ENCODE peak calls at places on chromosome 19, in four cellular contexts. J is stimulated activated CD8-positive, alpha-beta memory T cell treated with anti-CD3 and anti-CD28 coated beads, Interleukin-7, amount 100 ng/mL, for 4 hours; V is esophagus squamous epithelium; Y is G401. H is an unnamed sample.

GRCh38 chr19:54287456-54287855 is 6.5 kb upstream of the LILRB2 start:
- DNase-seq in Y (no peak), V (no peak), J (no peak), H (no peak)

GRCh38 chr19:41870401-41870873 is 6.6 kb upstream of the CD79A start:
- DNase-seq in V (no peak), J (no peak), Y (peak; percentile 53), H (no peak)

GRCh38 chr19:39398297-39398864 is 7.2 kb downstream of the MED29 start:
- DNase-seq in V (no peak), Y (no peak), J (no peak), H (no peak)

GRCh38 chr19:2199861-2200623 is 36.1 kb downstream of the PLEKHJ1 start:
- DNase-seq in V (no peak), J (no peak), Y (no peak), H (no peak)

GRCh38 chr19:39318071-39318470 is 2.6 kb downstream of the LRFN1 start:
- DNase-seq in J (no peak), Y (peak; percentile 37), V (no peak), H (no peak)

GRCh38 chr19:18058208-18059009 is 28.3 kb downstream of the IL12RB1 start:
- DNase-seq in V (peak; percentile 10), J (peak; percentile 60), Y (peak; percentile 57), H (no peak)

GRCh38 chr19:2977686-2978466 is 512 bp downstream of the TLE6 start:
- DNase-seq in Y (no peak), V (no peak), J (no peak), H (no peak)

GRCh38 chr19:46944123-46944718 is 75.4 kb upstream of the NPAS1 start:
- DNase-seq in J (no peak), V (no peak), Y (no peak), H (no peak)

GRCh38 chr19:11345122-11345752 is 831 bp downstream of the TMEM205 start:
- DNase-seq in J (no peak), Y (no peak), V (no peak), H (no peak)

GRCh38 chr19:38264486-38265212 is at the start of gene SPINT2:
- DNase-seq in J (peak; percentile 14), Y (no peak), V (no peak), H (no peak)

GRCh38 chr19:47512183-47512947 is 2.5 kb downstream of the NAPA start:
- DNase-seq in V (no peak), J (no peak), Y (no peak), H (no peak)

GRCh38 chr19:8036438-8037099 is 16.0 kb upstream of the CCL25 start:
- DNase-seq in V (no peak), J (no peak), Y (no peak), H (no peak)

GRCh38 chr19:49217382-49217781 is 59.8 kb downstream of the TRPM4 start:
- DNase-seq in Y (peak; percentile 29), V (no peak), J (no peak), H (no peak)

GRCh38 chr19:33429891-33430673 is 56.6 kb downstream of the CEBPG start:
- DNase-seq in Y (peak; percentile 51), J (no peak), V (no peak), H (no peak)

GRCh38 chr19:44745386-44745831 is 3.1 kb upstream of the BCL3 start:
- DNase-seq in V (no peak), Y (no peak), J (no peak), H (no peak)

GRCh38 chr19:42229263-42229854 is 9.2 kb downstream of the ZNF526 start:
- DNase-seq in V (no peak), J (no peak), Y (no peak), H (no peak)

GRCh38 chr19:27765912-27766725 is 1446.8 kb downstream of the UQCRFS1 start:
- DNase-seq in Y (peak; percentile 28), J (no peak), V (no peak), H (no peak)

GRCh38 chr19:4524808-4525562 is 6.7 kb upstream of the PLIN4 start:
- DNase-seq in V (no peak), Y (peak; percentile 30), J (peak; percentile 31), H (no peak)

GRCh38 chr19:55580628-55581144 is at the start of gene ZNF579:
- DNase-seq in V (no peak), J (peak; percentile 52), Y (peak; percentile 93), H (peak; percentile 52)

GRCh38 chr19:19213822-19214558 is 2.2 kb downstream of the NCAN start:
- DNase-seq in V (no peak), J (no peak), Y (no peak), H (no peak)

GRCh38 chr19:57231686-57232085 is 863 bp downstream of the AURKC start:
- DNase-seq in V (no peak), Y (no peak), J (no peak), H (no peak)

GRCh38 chr19:33472696-33473624 is 48.6 kb downstream of the PEPD start:
- DNase-seq in Y (peak; percentile 77), V (no peak), J (no peak), H (no peak)

GRCh38 chr19:47445937-47446402 is 25.7 kb downstream of the SLC8A2 start:
- DNase-seq in V (no peak), J (peak; percentile 76), Y (peak; percentile 92), H (no peak)

GRCh38 chr19:38429055-38429810 is 3.2 kb upstream of the RASGRP4 start:
- DNase-seq in V (no peak), J (no peak), Y (no peak), H (no peak)

GRCh38 chr19:18594096-18594823 is 5.7 kb downstream of the REX1BD start:
- DNase-seq in J (peak; percentile 39), Y (peak; percentile 62), V (no peak), H (no peak)

GRCh38 chr19:38417544-38418506 is 8.2 kb downstream of the RASGRP4 start:
- DNase-seq in V (no peak), Y (no peak), J (peak; percentile 21), H (no peak)

GRCh38 chr19:41795031-41795461 is 1.3 kb upstream of the CEACAM3 start:
- DNase-seq in J (peak; percentile 42), Y (peak; percentile 25), V (no peak), H (peak; percentile 23)